ENCODE peak calls at places on chromosomes 1 and 21, in eight cellular contexts. S is GM03348, R is NCI-H345, I is NAMALWA, U is KBM-7, E is pons, N is NCI-H526, B is AG08395. C is an unnamed sample.

GRCh38 chr1:180899262-180899661 is 13.4 kb upstream of the KIAA1614 start:
- DNase-seq in S (no peak), R (no peak), I (no peak), U (no peak), E (no peak), N (no peak), B (peak), C (peak)

GRCh38 chr1:156624814-156625435 is 5.7 kb downstream of the HAPLN2 start:
- DNase-seq in S (no peak), R (no peak), I (no peak), U (no peak), E (no peak), N (no peak), B (no peak), C (no peak)

GRCh38 chr1:75529488-75529887 is 81.4 kb downstream of the SLC44A5 start:
- DNase-seq in S (no peak), R (no peak), I (no peak), U (no peak), E (no peak), N (no peak), B (no peak), C (no peak)

GRCh38 chr1:89466307-89466925 is 58.2 kb upstream of the LRRC8B start:
- DNase-seq in S (no peak), R (no peak), I (no peak), U (peak), E (peak), N (no peak), B (no peak), C (no peak)

GRCh38 chr21:43908167-43908566 is 43.1 kb downstream of the AGPAT3 start:
- DNase-seq in S (no peak), R (no peak), I (no peak), U (no peak), E (no peak), N (no peak), B (no peak), C (peak)

GRCh38 chr1:94988356-94988755 is 61.4 kb upstream of the CNN3 start:
- DNase-seq in S (no peak), R (no peak), I (no peak), U (no peak), E (no peak), N (no peak), B (no peak), C (no peak)

GRCh38 chr1:162305969-162306368 is 70.7 kb downstream of the SPATA46 start:
- DNase-seq in S (no peak), R (no peak), I (no peak), U (no peak), E (no peak), N (no peak), B (no peak), C (peak)

GRCh38 chr1:1539310-1540014 is 962 bp downstream of the TMEM240 start:
- DNase-seq in S (peak), R (no peak), I (no peak), U (no peak), E (no peak), N (no peak), B (peak), C (peak)

GRCh38 chr21:16408280-16408669 is 678.5 kb downstream of the USP25 start:
- DNase-seq in S (no peak), R (no peak), I (no peak), U (no peak), E (no peak), N (no peak), B (no peak), C (peak)

GRCh38 chr1:248906741-248907661 is 966 bp downstream of the PGBD2 start:
- DNase-seq in S (no peak), R (no peak), I (no peak), U (no peak), E (no peak), N (no peak), B (no peak), C (peak)

GRCh38 chr1:165344198-165344597 is 12.3 kb downstream of the LMX1A start:
- DNase-seq in S (no peak), R (no peak), I (no peak), U (no peak), E (no peak), N (no peak), B (no peak), C (no peak)

GRCh38 chr1:3577300-3577699 is 34.0 kb downstream of the MEGF6 start:
- DNase-seq in S (no peak), R (peak), I (no peak), U (no peak), E (no peak), N (no peak), B (no peak), C (peak)

GRCh38 chr1:22105611-22106207 is 37.2 kb downstream of the WNT4 start:
- DNase-seq in S (peak), R (peak), I (peak), U (peak), E (peak), N (no peak), B (peak), C (peak)

GRCh38 chr21:42796327-42797062 is 82.8 kb downstream of the WDR4 start:
- DNase-seq in S (no peak), R (no peak), I (no peak), U (no peak), E (no peak), N (no peak), B (no peak), C (no peak)

GRCh38 chr1:212607206-212607923 is 1.2 kb upstream of the ATF3 start:
- DNase-seq in S (no peak), R (peak), I (peak), U (peak), E (peak), N (no peak), B (no peak), C (no peak)

GRCh38 chr1:206808615-206809014 is 36.3 kb upstream of the IL10 start:
- DNase-seq in S (no peak), R (no peak), I (peak), U (peak), E (peak), N (peak), B (peak), C (peak)

GRCh38 chr1:247295746-247296145 is 35.9 kb downstream of the ZNF496 start:
- DNase-seq in S (no peak), R (no peak), I (no peak), U (no peak), E (no peak), N (no peak), B (no peak), C (no peak)

GRCh38 chr1:99672500-99673213 is 26.7 kb downstream of the PALMD start:
- DNase-seq in S (no peak), R (no peak), I (no peak), U (no peak), E (no peak), N (no peak), B (no peak), C (peak)

GRCh38 chr1:202661136-202661845 is 49.0 kb downstream of the SYT2 start:
- DNase-seq in S (no peak), R (no peak), I (peak), U (no peak), E (no peak), N (no peak), B (no peak), C (peak)

GRCh38 chr21:22314963-22315362 is 1316.8 kb downstream of the NCAM2 start:
- DNase-seq in S (no peak), R (no peak), I (no peak), U (no peak), E (no peak), N (no peak), B (no peak), C (no peak)

GRCh38 chr1:229756666-229757065 is 130.6 kb downstream of the URB2 start:
- DNase-seq in S (peak), R (no peak), I (no peak), U (no peak), E (no peak), N (no peak), B (peak), C (peak)

GRCh38 chr1:189970331-189971230 is 507.1 kb downstream of the BRINP3 start:
- DNase-seq in S (no peak), R (peak), I (no peak), U (no peak), E (no peak), N (no peak), B (no peak), C (no peak)